ENCODE peak calls at places on chromosomes 11 and 22, in ten cellular contexts. One of them, this sample, is unnamed.

GRCh38 chr11:130478204-130478701 is 29.8 kb downstream of the ADAMTS15 start:
- DNase-seq in activated CD8-positive, alpha-beta T cell treated with anti-CD3 and anti-CD28 coated beads for 36 hours: no peak
- DNase-seq in HFFc6: peak; percentile 83
- DNase-seq in pancreas: peak; percentile 22
- DNase-seq in BJ: peak; percentile 82
- DNase-seq in cardiac muscle cell: peak; percentile 37
- DNase-seq in fibroblast of the aortic adventitia: peak; percentile 98
- DNase-seq in osteocyte: no peak
- DNase-seq in cardiac fibroblast: peak; percentile 97
- DNase-seq in AG09319: peak; percentile 94
- DNase-seq in this sample: peak; percentile 54

GRCh38 chr11:5992604-5993251 is 5.9 kb upstream of the OR52L1 start:
- DNase-seq in activated CD8-positive, alpha-beta T cell treated with anti-CD3 and anti-CD28 coated beads for 36 hours: no peak
- DNase-seq in HFFc6: no peak
- DNase-seq in pancreas: no peak
- DNase-seq in BJ: no peak
- DNase-seq in cardiac muscle cell: peak; percentile 13
- DNase-seq in fibroblast of the aortic adventitia: peak; percentile 29
- DNase-seq in osteocyte: no peak
- DNase-seq in cardiac fibroblast: peak; percentile 23
- DNase-seq in AG09319: no peak
- DNase-seq in this sample: no peak

GRCh38 chr11:11519184-11519583 is 102.6 kb downstream of the GALNT18 start:
- DNase-seq in activated CD8-positive, alpha-beta T cell treated with anti-CD3 and anti-CD28 coated beads for 36 hours: no peak
- DNase-seq in HFFc6: peak; percentile 4
- DNase-seq in pancreas: no peak
- DNase-seq in BJ: no peak
- DNase-seq in cardiac muscle cell: no peak
- DNase-seq in fibroblast of the aortic adventitia: no peak
- DNase-seq in osteocyte: no peak
- DNase-seq in cardiac fibroblast: no peak
- DNase-seq in AG09319: no peak
- DNase-seq in this sample: no peak

GRCh38 chr11:19673924-19674390 is 38.7 kb upstream of the NAV2 start:
- DNase-seq in activated CD8-positive, alpha-beta T cell treated with anti-CD3 and anti-CD28 coated beads for 36 hours: no peak
- DNase-seq in HFFc6: no peak
- DNase-seq in pancreas: no peak
- DNase-seq in BJ: no peak
- DNase-seq in cardiac muscle cell: peak; percentile 69
- DNase-seq in fibroblast of the aortic adventitia: peak; percentile 54
- DNase-seq in osteocyte: no peak
- DNase-seq in cardiac fibroblast: peak; percentile 69
- DNase-seq in AG09319: no peak
- DNase-seq in this sample: no peak

GRCh38 chr22:25757686-25758085 is 15.7 kb downstream of the MYO18B start:
- DNase-seq in activated CD8-positive, alpha-beta T cell treated with anti-CD3 and anti-CD28 coated beads for 36 hours: no peak
- DNase-seq in HFFc6: no peak
- DNase-seq in pancreas: no peak
- DNase-seq in BJ: no peak
- DNase-seq in cardiac muscle cell: no peak
- DNase-seq in fibroblast of the aortic adventitia: no peak
- DNase-seq in osteocyte: no peak
- DNase-seq in cardiac fibroblast: no peak
- DNase-seq in AG09319: no peak
- DNase-seq in this sample: no peak

GRCh38 chr11:23313001-23313400 is 452.7 kb upstream of the CCDC179 start:
- DNase-seq in activated CD8-positive, alpha-beta T cell treated with anti-CD3 and anti-CD28 coated beads for 36 hours: no peak
- DNase-seq in HFFc6: no peak
- DNase-seq in pancreas: no peak
- DNase-seq in BJ: no peak
- DNase-seq in cardiac muscle cell: no peak
- DNase-seq in fibroblast of the aortic adventitia: no peak
- DNase-seq in osteocyte: no peak
- DNase-seq in cardiac fibroblast: no peak
- DNase-seq in AG09319: no peak
- DNase-seq in this sample: no peak

GRCh38 chr22:30457964-30458363 is 13.9 kb downstream of the SEC14L3 start:
- DNase-seq in activated CD8-positive, alpha-beta T cell treated with anti-CD3 and anti-CD28 coated beads for 36 hours: no peak
- DNase-seq in HFFc6: peak; percentile 8
- DNase-seq in pancreas: no peak
- DNase-seq in BJ: no peak
- DNase-seq in cardiac muscle cell: no peak
- DNase-seq in fibroblast of the aortic adventitia: no peak
- DNase-seq in osteocyte: no peak
- DNase-seq in cardiac fibroblast: no peak
- DNase-seq in AG09319: no peak
- DNase-seq in this sample: no peak

GRCh38 chr11:114087028-114087427 is 27.5 kb downstream of the ZBTB16 start:
- DNase-seq in activated CD8-positive, alpha-beta T cell treated with anti-CD3 and anti-CD28 coated beads for 36 hours: no peak
- DNase-seq in HFFc6: no peak
- DNase-seq in pancreas: no peak
- DNase-seq in BJ: no peak
- DNase-seq in cardiac muscle cell: no peak
- DNase-seq in fibroblast of the aortic adventitia: no peak
- DNase-seq in osteocyte: no peak
- DNase-seq in cardiac fibroblast: no peak
- DNase-seq in AG09319: no peak
- DNase-seq in this sample: no peak

GRCh38 chr11:7892059-7892699 is 38.9 kb downstream of the OR10A6 start:
- DNase-seq in activated CD8-positive, alpha-beta T cell treated with anti-CD3 and anti-CD28 coated beads for 36 hours: no peak
- DNase-seq in HFFc6: peak; percentile 62
- DNase-seq in pancreas: no peak
- DNase-seq in BJ: peak; percentile 40
- DNase-seq in cardiac muscle cell: no peak
- DNase-seq in fibroblast of the aortic adventitia: peak; percentile 86
- DNase-seq in osteocyte: no peak
- DNase-seq in cardiac fibroblast: peak; percentile 75
- DNase-seq in AG09319: peak; percentile 38
- DNase-seq in this sample: peak; percentile 77

GRCh38 chr11:2207773-2208621 is 36.4 kb upstream of the TH start:
- DNase-seq in activated CD8-positive, alpha-beta T cell treated with anti-CD3 and anti-CD28 coated beads for 36 hours: peak; percentile 1
- DNase-seq in HFFc6: no peak
- DNase-seq in pancreas: no peak
- DNase-seq in BJ: no peak
- DNase-seq in cardiac muscle cell: no peak
- DNase-seq in fibroblast of the aortic adventitia: no peak
- DNase-seq in osteocyte: peak; percentile 75
- DNase-seq in cardiac fibroblast: no peak
- DNase-seq in AG09319: no peak
- DNase-seq in this sample: no peak

GRCh38 chr11:31529701-31530100 is 20.1 kb downstream of the ELP4 start:
- DNase-seq in activated CD8-positive, alpha-beta T cell treated with anti-CD3 and anti-CD28 coated beads for 36 hours: no peak
- DNase-seq in HFFc6: no peak
- DNase-seq in pancreas: no peak
- DNase-seq in BJ: no peak
- DNase-seq in cardiac muscle cell: no peak
- DNase-seq in fibroblast of the aortic adventitia: no peak
- DNase-seq in osteocyte: no peak
- DNase-seq in cardiac fibroblast: no peak
- DNase-seq in AG09319: no peak
- DNase-seq in this sample: no peak

GRCh38 chr11:10413268-10413667 is 41.8 kb upstream of the AMPD3 start:
- DNase-seq in activated CD8-positive, alpha-beta T cell treated with anti-CD3 and anti-CD28 coated beads for 36 hours: peak; percentile 72
- DNase-seq in HFFc6: peak; percentile 11
- DNase-seq in pancreas: no peak
- DNase-seq in BJ: no peak
- DNase-seq in cardiac muscle cell: peak; percentile 14
- DNase-seq in fibroblast of the aortic adventitia: no peak
- DNase-seq in osteocyte: no peak
- DNase-seq in cardiac fibroblast: no peak
- DNase-seq in AG09319: no peak
- DNase-seq in this sample: no peak

GRCh38 chr22:17910561-17911311 is 113.6 kb downstream of the MICAL3 start:
- DNase-seq in activated CD8-positive, alpha-beta T cell treated with anti-CD3 and anti-CD28 coated beads for 36 hours: no peak
- DNase-seq in HFFc6: peak; percentile 90
- DNase-seq in pancreas: peak; percentile 27
- DNase-seq in BJ: peak; percentile 46
- DNase-seq in cardiac muscle cell: peak; percentile 89
- DNase-seq in fibroblast of the aortic adventitia: peak; percentile 88
- DNase-seq in osteocyte: no peak
- DNase-seq in cardiac fibroblast: peak; percentile 91
- DNase-seq in AG09319: peak; percentile 66
- DNase-seq in this sample: peak; percentile 70

GRCh38 chr22:27580311-27580897 is 221.2 kb downstream of the MN1 start:
- DNase-seq in activated CD8-positive, alpha-beta T cell treated with anti-CD3 and anti-CD28 coated beads for 36 hours: no peak
- DNase-seq in HFFc6: no peak
- DNase-seq in pancreas: no peak
- DNase-seq in BJ: no peak
- DNase-seq in cardiac muscle cell: no peak
- DNase-seq in fibroblast of the aortic adventitia: no peak
- DNase-seq in osteocyte: no peak
- DNase-seq in cardiac fibroblast: no peak
- DNase-seq in AG09319: no peak
- DNase-seq in this sample: no peak
- TF ChIP-seq CTCF in activated CD8-positive, alpha-beta T cell treated with anti-CD3 and anti-CD28 coated beads for 36 hours: no peak
- TF ChIP-seq CTCF in HFFc6: no peak
- TF ChIP-seq CTCF in pancreas: no peak
- TF ChIP-seq CTCF in BJ: no peak
- TF ChIP-seq CTCF in cardiac muscle cell: no peak
- TF ChIP-seq CTCF in fibroblast of the aortic adventitia: no peak
- TF ChIP-seq CTCF in osteocyte: no peak
- TF ChIP-seq CTCF in cardiac fibroblast: no peak
- TF ChIP-seq CTCF in AG09319: no peak
- TF ChIP-seq CTCF in this sample: no peak

DNA sequence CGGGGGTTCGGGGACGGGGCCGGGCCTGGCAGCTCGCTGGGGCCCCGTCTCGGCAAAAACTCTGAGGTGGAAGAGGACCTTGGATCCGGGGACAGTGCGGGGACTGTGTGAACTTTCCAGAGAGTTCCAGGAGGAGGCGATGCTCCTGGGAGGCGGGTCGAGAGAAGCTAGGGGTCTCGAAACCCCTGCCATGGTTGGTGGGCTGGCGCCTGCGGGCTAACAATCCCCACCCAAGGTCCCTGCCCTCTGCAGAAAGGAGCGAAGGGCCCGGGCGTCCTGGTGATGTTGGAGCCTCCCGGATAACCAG is 4.7 kb upstream of the GRK2 start:
- DNase-seq in activated CD8-positive, alpha-beta T cell treated with anti-CD3 and anti-CD28 coated beads for 36 hours: no peak
- DNase-seq in HFFc6: no peak
- DNase-seq in pancreas: no peak
- DNase-seq in BJ: no peak
- DNase-seq in cardiac muscle cell: no peak
- DNase-seq in fibroblast of the aortic adventitia: no peak
- DNase-seq in osteocyte: no peak
- DNase-seq in cardiac fibroblast: no peak
- DNase-seq in AG09319: no peak
- DNase-seq in this sample: no peak
- TF ChIP-seq CTCF in activated CD8-positive, alpha-beta T cell treated with anti-CD3 and anti-CD28 coated beads for 36 hours: no peak
- TF ChIP-seq CTCF in HFFc6: peak; percentile 50
- TF ChIP-seq CTCF in pancreas: no peak
- TF ChIP-seq CTCF in BJ: peak; percentile 38
- TF ChIP-seq CTCF in cardiac muscle cell: peak; percentile 19
- TF ChIP-seq CTCF in fibroblast of the aortic adventitia: peak; percentile 23
- TF ChIP-seq CTCF in osteocyte: peak; percentile 50
- TF ChIP-seq CTCF in cardiac fibroblast: peak; percentile 28
- TF ChIP-seq CTCF in AG09319: peak; percentile 26
- TF ChIP-seq CTCF in this sample: peak; percentile 38

GRCh38 chr11:4991066-4991465 is 3.6 kb upstream of the OR51L1 start:
- DNase-seq in activated CD8-positive, alpha-beta T cell treated with anti-CD3 and anti-CD28 coated beads for 36 hours: no peak
- DNase-seq in HFFc6: no peak
- DNase-seq in pancreas: no peak
- DNase-seq in BJ: no peak
- DNase-seq in cardiac muscle cell: no peak
- DNase-seq in fibroblast of the aortic adventitia: no peak
- DNase-seq in osteocyte: no peak
- DNase-seq in cardiac fibroblast: peak; percentile 21
- DNase-seq in AG09319: no peak
- DNase-seq in this sample: no peak
- TF ChIP-seq CTCF in activated CD8-positive, alpha-beta T cell treated with anti-CD3 and anti-CD28 coated beads for 36 hours: no peak
- TF ChIP-seq CTCF in HFFc6: no peak
- TF ChIP-seq CTCF in pancreas: no peak
- TF ChIP-seq CTCF in BJ: peak; percentile 31
- TF ChIP-seq CTCF in cardiac muscle cell: peak; percentile 22
- TF ChIP-seq CTCF in fibroblast of the aortic adventitia: no peak
- TF ChIP-seq CTCF in osteocyte: peak; percentile 23
- TF ChIP-seq CTCF in cardiac fibroblast: peak; percentile 37
- TF ChIP-seq CTCF in AG09319: peak; percentile 22
- TF ChIP-seq CTCF in this sample: peak; percentile 25

GRCh38 chr11:118633319-118633690 is 25.9 kb downstream of the PHLDB1 start:
- DNase-seq in activated CD8-positive, alpha-beta T cell treated with anti-CD3 and anti-CD28 coated beads for 36 hours: no peak
- DNase-seq in HFFc6: no peak
- DNase-seq in pancreas: no peak
- DNase-seq in BJ: no peak
- DNase-seq in cardiac muscle cell: no peak
- DNase-seq in fibroblast of the aortic adventitia: no peak
- DNase-seq in osteocyte: no peak
- DNase-seq in cardiac fibroblast: no peak
- DNase-seq in AG09319: no peak
- DNase-seq in this sample: no peak

GRCh38 chr11:118635237-118635591 is 27.8 kb downstream of the PHLDB1 start:
- DNase-seq in activated CD8-positive, alpha-beta T cell treated with anti-CD3 and anti-CD28 coated beads for 36 hours: no peak
- DNase-seq in HFFc6: no peak
- DNase-seq in pancreas: no peak
- DNase-seq in BJ: no peak
- DNase-seq in cardiac muscle cell: peak; percentile 39
- DNase-seq in fibroblast of the aortic adventitia: no peak
- DNase-seq in osteocyte: no peak
- DNase-seq in cardiac fibroblast: no peak
- DNase-seq in AG09319: no peak
- DNase-seq in this sample: no peak

GRCh38 chr11:118635642-118636041 is 28.2 kb downstream of the PHLDB1 start:
- DNase-seq in activated CD8-positive, alpha-beta T cell treated with anti-CD3 and anti-CD28 coated beads for 36 hours: no peak
- DNase-seq in HFFc6: no peak
- DNase-seq in pancreas: no peak
- DNase-seq in BJ: no peak
- DNase-seq in cardiac muscle cell: no peak
- DNase-seq in fibroblast of the aortic adventitia: no peak
- DNase-seq in osteocyte: no peak
- DNase-seq in cardiac fibroblast: no peak
- DNase-seq in AG09319: no peak
- DNase-seq in this sample: no peak

GRCh38 chr11:118633979-118634378 is 26.6 kb downstream of the PHLDB1 start:
- DNase-seq in activated CD8-positive, alpha-beta T cell treated with anti-CD3 and anti-CD28 coated beads for 36 hours: no peak
- DNase-seq in HFFc6: peak; percentile 41
- DNase-seq in pancreas: no peak
- DNase-seq in BJ: no peak
- DNase-seq in cardiac muscle cell: no peak
- DNase-seq in fibroblast of the aortic adventitia: no peak
- DNase-seq in osteocyte: no peak
- DNase-seq in cardiac fibroblast: no peak
- DNase-seq in AG09319: no peak
- DNase-seq in this sample: no peak

DNA sequence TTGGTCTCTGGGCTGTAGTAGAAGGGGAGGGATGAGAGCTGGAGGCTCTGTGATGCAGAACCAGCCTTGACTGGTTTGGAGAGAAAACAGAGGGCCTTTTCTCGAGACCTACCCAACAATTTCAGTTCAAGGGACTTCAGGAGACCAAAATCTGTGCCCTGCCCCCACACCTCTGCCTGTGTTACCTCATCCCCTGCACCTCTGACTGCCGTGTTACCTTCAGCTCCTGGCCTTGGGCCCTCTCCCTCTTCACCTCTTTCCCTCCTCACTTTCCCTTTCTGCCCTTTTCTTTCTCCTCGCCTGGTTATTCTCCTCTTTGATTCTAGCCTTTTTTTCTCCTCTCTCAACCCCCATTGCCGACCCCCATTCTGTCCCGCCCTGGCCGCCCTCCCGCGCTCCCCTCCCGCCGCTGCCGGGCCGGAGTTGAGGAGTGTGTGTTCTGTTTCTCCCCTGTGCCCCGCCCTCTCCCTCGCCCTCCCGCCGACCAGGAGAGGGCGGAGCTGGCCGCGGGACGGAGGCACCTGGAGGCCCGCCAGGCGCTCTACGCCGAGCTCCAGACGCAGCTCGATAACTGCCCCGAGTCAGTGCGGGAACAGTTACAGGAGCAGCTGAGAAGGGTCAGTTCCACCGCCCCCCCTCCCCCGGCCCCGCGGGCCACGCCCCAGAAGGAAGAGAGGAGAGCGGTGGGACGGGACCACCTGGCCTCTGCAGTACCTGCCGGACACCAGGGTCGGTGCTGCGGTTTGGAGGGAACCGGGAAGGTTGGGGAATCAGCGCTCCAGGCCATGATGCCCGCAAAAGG is 27.2 kb downstream of the PHLDB1 start:
- DNase-seq in activated CD8-positive, alpha-beta T cell treated with anti-CD3 and anti-CD28 coated beads for 36 hours: no peak
- DNase-seq in HFFc6: no peak
- DNase-seq in pancreas: peak; percentile 85
- DNase-seq in BJ: no peak
- DNase-seq in cardiac muscle cell: peak; percentile 90
- DNase-seq in fibroblast of the aortic adventitia: peak; percentile 68
- DNase-seq in osteocyte: no peak
- DNase-seq in cardiac fibroblast: peak; percentile 81
- DNase-seq in AG09319: no peak
- DNase-seq in this sample: no peak
- TF ChIP-seq CTCF in activated CD8-positive, alpha-beta T cell treated with anti-CD3 and anti-CD28 coated beads for 36 hours: no peak
- TF ChIP-seq CTCF in HFFc6: peak; percentile 18
- TF ChIP-seq CTCF in pancreas: no peak
- TF ChIP-seq CTCF in BJ: peak; percentile 32
- TF ChIP-seq CTCF in cardiac muscle cell: peak; percentile 18
- TF ChIP-seq CTCF in fibroblast of the aortic adventitia: peak; percentile 8
- TF ChIP-seq CTCF in osteocyte: no peak
- TF ChIP-seq CTCF in cardiac fibroblast: no peak
- TF ChIP-seq CTCF in AG09319: no peak
- TF ChIP-seq CTCF in this sample: no peak